ENCODE peak calls at places on chromosome 11, in seven cellular contexts. One of them, this sample, is unnamed. For H3K4me1, the result is how much of the 10 kb centered on the place peaks cover.

GRCh38 chr11:17978553-17979287 is 34.1 kb downstream of the SERGEF start:
- DNase-seq in fibroblast of lung: peak
- DNase-seq in transverse colon: peak
- DNase-seq in GM23338: peak
- DNase-seq in prostate gland: peak
- DNase-seq in CD8-positive, alpha-beta T cell: no peak
- DNase-seq in PC-3: peak
- DNase-seq in this sample: peak

GRCh38 chr11:124753207-124753606 is 1.2 kb upstream of the VSIG2 start:
- DNase-seq in fibroblast of lung: no peak
- DNase-seq in transverse colon: no peak
- DNase-seq in GM23338: no peak
- DNase-seq in prostate gland: no peak
- DNase-seq in CD8-positive, alpha-beta T cell: no peak
- DNase-seq in PC-3: no peak
- DNase-seq in this sample: no peak

GRCh38 chr11:35192347-35192746 is 53.4 kb downstream of the CD44 start:
- DNase-seq in fibroblast of lung: peak
- DNase-seq in transverse colon: peak
- DNase-seq in GM23338: no peak
- DNase-seq in prostate gland: no peak
- DNase-seq in CD8-positive, alpha-beta T cell: no peak
- DNase-seq in PC-3: no peak
- DNase-seq in this sample: no peak

GRCh38 chr11:121446752-121447156 is 5.4 kb upstream of the SORL1 start:
- DNase-seq in fibroblast of lung: peak
- DNase-seq in transverse colon: no peak
- DNase-seq in GM23338: peak
- DNase-seq in prostate gland: no peak
- DNase-seq in CD8-positive, alpha-beta T cell: no peak
- DNase-seq in PC-3: peak
- DNase-seq in this sample: peak

GRCh38 chr11:78209478-78209877 is 20.8 kb downstream of the USP35 start:
- DNase-seq in fibroblast of lung: no peak
- DNase-seq in transverse colon: no peak
- DNase-seq in GM23338: no peak
- DNase-seq in prostate gland: no peak
- DNase-seq in CD8-positive, alpha-beta T cell: no peak
- DNase-seq in PC-3: no peak
- DNase-seq in this sample: no peak

GRCh38 chr11:8702598-8702915 is 20.0 kb downstream of the RPL27A start:
- DNase-seq in fibroblast of lung: no peak
- DNase-seq in transverse colon: no peak
- DNase-seq in GM23338: no peak
- DNase-seq in prostate gland: no peak
- DNase-seq in CD8-positive, alpha-beta T cell: no peak
- DNase-seq in PC-3: no peak
- DNase-seq in this sample: no peak

GRCh38 chr11:128346808-128347207 is 240.6 kb downstream of the ETS1 start:
- DNase-seq in fibroblast of lung: peak
- DNase-seq in transverse colon: no peak
- DNase-seq in GM23338: no peak
- DNase-seq in prostate gland: no peak
- DNase-seq in CD8-positive, alpha-beta T cell: no peak
- DNase-seq in PC-3: peak
- DNase-seq in this sample: no peak

GRCh38 chr11:11155962-11156815 is 196.9 kb downstream of the CSNK2A3 start:
- DNase-seq in fibroblast of lung: no peak
- DNase-seq in transverse colon: no peak
- DNase-seq in GM23338: peak
- DNase-seq in prostate gland: no peak
- DNase-seq in CD8-positive, alpha-beta T cell: peak
- DNase-seq in PC-3: peak
- DNase-seq in this sample: peak

GRCh38 chr11:44269369-44270351 is 40.3 kb downstream of the ALX4 start:
- DNase-seq in fibroblast of lung: peak
- DNase-seq in transverse colon: no peak
- DNase-seq in GM23338: no peak
- DNase-seq in prostate gland: no peak
- DNase-seq in CD8-positive, alpha-beta T cell: no peak
- DNase-seq in PC-3: no peak
- DNase-seq in this sample: peak

GRCh38 chr11:24234822-24235508 is 261.9 kb upstream of the LUZP2 start:
- DNase-seq in fibroblast of lung: peak
- DNase-seq in transverse colon: peak
- DNase-seq in GM23338: peak
- DNase-seq in prostate gland: no peak
- DNase-seq in CD8-positive, alpha-beta T cell: no peak
- DNase-seq in PC-3: peak
- DNase-seq in this sample: peak

DNA sequence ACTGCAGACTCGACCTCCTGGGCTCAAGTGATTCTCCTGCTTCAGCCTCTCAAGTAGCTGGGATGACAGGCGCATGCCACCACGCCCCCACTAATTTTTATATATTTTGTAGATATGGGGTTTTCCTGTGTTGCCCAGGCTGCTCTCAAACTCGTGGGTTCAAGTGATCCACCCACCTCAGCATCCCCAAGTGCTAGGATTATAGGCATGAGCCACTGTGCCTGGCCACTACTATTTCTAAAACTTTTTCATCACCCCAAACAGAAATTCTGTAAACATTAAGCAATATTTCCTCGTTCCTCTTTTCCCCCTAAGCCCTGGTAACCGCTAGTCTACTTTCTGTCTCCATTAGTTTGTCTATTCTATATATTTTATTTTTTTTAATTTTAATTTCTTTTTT is 9.0 kb upstream of the ATG16L2 start:
- DNase-seq in fibroblast of lung: no peak
- DNase-seq in transverse colon: no peak
- DNase-seq in GM23338: no peak
- DNase-seq in prostate gland: no peak
- DNase-seq in CD8-positive, alpha-beta T cell: no peak
- DNase-seq in PC-3: no peak
- DNase-seq in this sample: no peak
- H3K4me1 ChIP-seq in fibroblast of lung: under half
- H3K4me1 ChIP-seq in transverse colon: under half
- H3K4me1 ChIP-seq in GM23338: under half
- H3K4me1 ChIP-seq in prostate gland: under half
- H3K4me1 ChIP-seq in CD8-positive, alpha-beta T cell: under half
- H3K4me1 ChIP-seq in PC-3: under half
- H3K4me1 ChIP-seq in this sample: under half

DNA sequence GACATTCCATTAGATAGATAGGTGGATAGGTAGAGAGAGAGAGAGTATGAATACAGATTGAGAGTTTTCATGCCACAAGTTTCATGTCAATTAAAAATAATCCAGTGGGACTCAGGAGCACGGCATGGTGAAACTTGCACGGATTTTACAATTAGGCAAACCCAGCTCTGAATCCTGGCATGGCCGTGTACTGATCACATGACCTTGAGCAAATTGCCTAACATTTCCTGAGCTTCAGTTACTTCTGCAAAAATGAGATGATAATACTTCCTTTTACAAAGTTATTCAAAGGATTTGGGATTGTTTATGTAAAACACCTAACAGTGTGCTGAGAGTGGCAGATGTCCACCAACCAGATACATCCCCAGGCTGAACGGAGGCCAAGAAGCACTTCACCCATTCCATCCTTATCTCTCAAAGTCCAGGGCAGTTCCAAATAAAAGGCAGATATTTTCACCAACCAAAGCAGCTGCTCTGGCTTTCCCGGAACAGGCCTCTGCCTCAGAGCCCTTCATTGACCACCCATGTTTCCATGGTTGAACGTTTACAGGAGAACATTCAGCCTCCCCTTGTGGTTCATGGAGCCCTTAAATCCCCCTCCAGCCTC is 17.9 kb downstream of the APLNR start:
- DNase-seq in fibroblast of lung: no peak
- DNase-seq in transverse colon: no peak
- DNase-seq in GM23338: no peak
- DNase-seq in prostate gland: no peak
- DNase-seq in CD8-positive, alpha-beta T cell: no peak
- DNase-seq in PC-3: no peak
- DNase-seq in this sample: no peak
- H3K27ac ChIP-seq in fibroblast of lung: no peak
- H3K27ac ChIP-seq in transverse colon: no peak
- H3K27ac ChIP-seq in GM23338: no peak
- H3K27ac ChIP-seq in prostate gland: no peak
- H3K27ac ChIP-seq in CD8-positive, alpha-beta T cell: no peak
- H3K27ac ChIP-seq in PC-3: no peak
- H3K27ac ChIP-seq in this sample: no peak

DNA sequence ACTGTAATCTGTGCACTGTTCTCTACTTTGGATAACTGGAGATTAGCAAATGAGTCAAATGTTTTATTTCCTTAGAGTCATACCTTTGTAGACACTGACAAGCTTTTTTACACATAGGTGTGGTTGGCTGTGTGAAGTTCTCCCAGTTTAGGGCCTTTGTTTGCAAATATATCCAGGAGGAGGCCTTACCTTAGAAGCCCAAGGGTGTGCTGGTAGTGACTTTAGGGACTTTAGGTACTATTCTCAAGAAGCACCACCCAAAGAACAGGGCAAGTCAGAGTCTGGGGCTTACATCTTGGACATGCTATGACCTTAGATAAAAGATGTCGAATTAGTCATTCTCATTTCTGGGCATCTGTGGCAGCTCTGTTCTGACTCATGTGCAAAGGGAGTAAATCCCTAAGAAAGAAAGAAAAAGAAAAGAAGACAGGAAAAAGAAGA is 4.8 kb upstream of the FAR1 start:
- DNase-seq in fibroblast of lung: peak
- DNase-seq in transverse colon: peak
- DNase-seq in GM23338: no peak
- DNase-seq in prostate gland: no peak
- DNase-seq in CD8-positive, alpha-beta T cell: no peak
- DNase-seq in PC-3: peak
- DNase-seq in this sample: no peak
- H3K4me3 ChIP-seq in fibroblast of lung: no peak
- H3K4me3 ChIP-seq in transverse colon: no peak
- H3K4me3 ChIP-seq in GM23338: no peak
- H3K4me3 ChIP-seq in prostate gland: no peak
- H3K4me3 ChIP-seq in CD8-positive, alpha-beta T cell: no peak
- H3K4me3 ChIP-seq in PC-3: no peak
- H3K4me3 ChIP-seq in this sample: no peak

DNA sequence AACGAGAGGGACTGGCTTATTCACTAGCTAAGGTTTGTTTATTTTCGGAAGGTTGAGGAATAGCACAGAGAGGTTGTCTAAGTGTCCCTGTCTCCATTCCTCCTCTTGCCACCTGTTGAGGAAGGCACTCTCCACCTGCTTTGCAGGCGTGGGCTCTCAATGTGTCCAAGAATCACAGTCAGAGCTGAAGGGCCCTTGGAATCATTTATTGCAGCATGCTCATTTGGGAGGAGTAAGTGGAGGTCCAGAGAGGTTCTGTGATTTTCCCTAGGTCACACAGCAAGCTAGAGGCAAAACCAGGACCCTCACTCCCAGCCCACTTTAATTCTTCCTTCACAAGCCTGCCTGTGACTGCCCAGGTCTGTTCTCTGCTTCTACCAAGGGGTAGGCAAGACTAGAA is 21.3 kb downstream of the ZBTB16 start:
- DNase-seq in fibroblast of lung: no peak
- DNase-seq in transverse colon: no peak
- DNase-seq in GM23338: no peak
- DNase-seq in prostate gland: no peak
- DNase-seq in CD8-positive, alpha-beta T cell: no peak
- DNase-seq in PC-3: no peak
- DNase-seq in this sample: no peak
- H3K4me1 ChIP-seq in fibroblast of lung: under half
- H3K4me1 ChIP-seq in transverse colon: half or more
- H3K4me1 ChIP-seq in GM23338: under half
- H3K4me1 ChIP-seq in prostate gland: half or more
- H3K4me1 ChIP-seq in CD8-positive, alpha-beta T cell: under half
- H3K4me1 ChIP-seq in PC-3: under half
- H3K4me1 ChIP-seq in this sample: under half

DNA sequence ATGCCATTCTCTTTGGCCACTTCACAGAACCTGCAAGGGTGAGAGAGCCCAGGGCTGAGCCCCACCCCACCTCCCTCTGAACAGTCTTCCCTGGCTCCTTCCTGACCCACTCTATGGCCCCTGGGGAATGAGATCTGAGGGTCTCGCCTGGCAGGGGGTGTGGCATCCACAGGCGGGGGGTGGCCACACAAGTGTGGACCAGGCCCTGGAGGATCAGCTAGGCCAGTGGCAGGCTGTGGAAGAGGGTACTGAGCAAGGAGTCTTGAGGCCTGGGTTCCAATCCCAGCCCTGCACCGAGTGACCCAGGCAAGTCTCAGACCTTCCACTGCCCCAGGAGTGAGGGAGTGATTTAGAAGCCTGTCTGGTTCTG is 5.6 kb upstream of the LRFN4 start:
- DNase-seq in fibroblast of lung: no peak
- DNase-seq in transverse colon: no peak
- DNase-seq in GM23338: no peak
- DNase-seq in prostate gland: no peak
- DNase-seq in CD8-positive, alpha-beta T cell: no peak
- DNase-seq in PC-3: no peak
- DNase-seq in this sample: no peak
- H3K27ac ChIP-seq in fibroblast of lung: no peak
- H3K27ac ChIP-seq in transverse colon: no peak
- H3K27ac ChIP-seq in GM23338: no peak
- H3K27ac ChIP-seq in prostate gland: no peak
- H3K27ac ChIP-seq in CD8-positive, alpha-beta T cell: no peak
- H3K27ac ChIP-seq in PC-3: no peak
- H3K27ac ChIP-seq in this sample: no peak

GRCh38 chr11:111977141-111978027 is 40.2 kb downstream of the DIXDC1 start:
- DNase-seq in fibroblast of lung: peak
- DNase-seq in transverse colon: peak
- DNase-seq in GM23338: peak
- DNase-seq in prostate gland: peak
- DNase-seq in CD8-positive, alpha-beta T cell: no peak
- DNase-seq in PC-3: peak
- DNase-seq in this sample: peak

GRCh38 chr11:111975076-111975806 is 38.1 kb downstream of the DIXDC1 start:
- DNase-seq in fibroblast of lung: no peak
- DNase-seq in transverse colon: no peak
- DNase-seq in GM23338: no peak
- DNase-seq in prostate gland: no peak
- DNase-seq in CD8-positive, alpha-beta T cell: no peak
- DNase-seq in PC-3: peak
- DNase-seq in this sample: no peak

GRCh38 chr11:111974451-111974850 is 37.3 kb downstream of the DIXDC1 start:
- DNase-seq in fibroblast of lung: no peak
- DNase-seq in transverse colon: no peak
- DNase-seq in GM23338: no peak
- DNase-seq in prostate gland: no peak
- DNase-seq in CD8-positive, alpha-beta T cell: no peak
- DNase-seq in PC-3: no peak
- DNase-seq in this sample: no peak

GRCh38 chr11:111976614-111977140 is 39.5 kb downstream of the DIXDC1 start:
- DNase-seq in fibroblast of lung: peak
- DNase-seq in transverse colon: no peak
- DNase-seq in GM23338: peak
- DNase-seq in prostate gland: peak
- DNase-seq in CD8-positive, alpha-beta T cell: no peak
- DNase-seq in PC-3: peak
- DNase-seq in this sample: no peak

GRCh38 chr11:111976119-111976518 is 39.0 kb downstream of the DIXDC1 start:
- DNase-seq in fibroblast of lung: no peak
- DNase-seq in transverse colon: no peak
- DNase-seq in GM23338: peak
- DNase-seq in prostate gland: no peak
- DNase-seq in CD8-positive, alpha-beta T cell: no peak
- DNase-seq in PC-3: no peak
- DNase-seq in this sample: no peak
- H3K4me3 ChIP-seq in fibroblast of lung: no peak
- H3K4me3 ChIP-seq in transverse colon: no peak
- H3K4me3 ChIP-seq in GM23338: peak
- H3K4me3 ChIP-seq in prostate gland: no peak
- H3K4me3 ChIP-seq in CD8-positive, alpha-beta T cell: no peak
- H3K4me3 ChIP-seq in PC-3: no peak
- H3K4me3 ChIP-seq in this sample: no peak